ENCODE peak calls at places on chromosome 22, in five cellular contexts. N, U, Q, A and M are unnamed samples. For H3K4me1 and H3K27me3, the result is how much of the 10 kb centered on the place peaks cover.

GRCh38 chr22:36773935-36774334 is 2.0 kb downstream of the IFT27 start:
- DNase-seq in Q (no peak), U (no peak), A (no peak), N (no peak), M (no peak)

GRCh38 chr22:20386972-20387371 is 7.0 kb upstream of the ZNF74 start:
- DNase-seq in Q (no peak), U (no peak), N (no peak), A (no peak), M (no peak)

GRCh38 chr22:25030636-25031035 is 78.1 kb downstream of the KIAA1671 start:
- DNase-seq in A (no peak), Q (no peak), U (peak), N (no peak), M (no peak)

GRCh38 chr22:37330200-37331033 is 48.1 kb downstream of the CYTH4 start:
- DNase-seq in Q (peak), A (no peak), U (no peak), N (no peak), M (no peak)

GRCh38 chr22:33677536-33677935 is 242.7 kb downstream of the LARGE1 start:
- DNase-seq in N (no peak), U (no peak), Q (no peak), A (no peak), M (no peak)

GRCh38 chr22:44361391-44362126 is 48.8 kb upstream of the SHISAL1 start:
- DNase-seq in A (no peak), Q (no peak), U (peak), N (peak), M (no peak)

GRCh38 chr22:31932863-31933262 is 11.5 kb upstream of the YWHAH start:
- DNase-seq in Q (no peak), U (no peak), A (no peak), N (no peak), M (no peak)

GRCh38 chr22:48892571-48893287 is 934.9 kb downstream of the BRD1 start:
- DNase-seq in Q (peak), N (peak), A (no peak), U (no peak), M (no peak)

GRCh38 chr22:17434856-17435255 is 65.6 kb downstream of the CECR2 start:
- DNase-seq in A (no peak), N (no peak), Q (no peak), U (no peak), M (no peak)

GRCh38 chr22:29600846-29601245 is 2.6 kb upstream of the NF2 start:
- DNase-seq in U (no peak), N (no peak), Q (no peak), A (no peak), M (no peak)

GRCh38 chr22:42662114-42663021 is 13.2 kb upstream of the CYB5R3 start:
- DNase-seq in A (no peak), Q (peak), U (peak), N (peak), M (peak)

GRCh38 chr22:20080776-20081654 is 974 bp downstream of the DGCR8 start:
- DNase-seq in A (no peak), N (peak), U (no peak), Q (peak), M (no peak)

GRCh38 chr22:27224485-27225364 is 567.3 kb downstream of the MIAT start:
- DNase-seq in U (peak), N (peak), Q (no peak), A (no peak), M (no peak)

GRCh38 chr22:48906177-48906835 is 921.4 kb downstream of the BRD1 start:
- DNase-seq in Q (peak), N (no peak), A (no peak), U (no peak), M (no peak)

GRCh38 chr22:31872209-31872608 is 72.1 kb upstream of the YWHAH start:
- DNase-seq in U (no peak), Q (peak), N (no peak), A (no peak), M (no peak)

GRCh38 chr22:27218012-27218483 is 560.7 kb downstream of the MIAT start:
- DNase-seq in U (peak), Q (no peak), A (no peak), N (no peak), M (no peak)

GRCh38 chr22:26715392-26715939 is 58.1 kb downstream of the MIAT start:
- DNase-seq in A (no peak), N (no peak), Q (no peak), U (no peak), M (no peak)

GRCh38 chr22:45009881-45010531 is at the start of gene PHF21B:
- DNase-seq in A (no peak), N (peak), U (peak), Q (peak), M (no peak)

GRCh38 chr22:37169412-37169811 is 18.6 kb downstream of the C1QTNF6 start:
- DNase-seq in A (no peak), N (no peak), Q (no peak), U (no peak), M (no peak)

GRCh38 chr22:26324150-26324549 is 104.9 kb upstream of the ASPHD2 start:
- DNase-seq in Q (no peak), U (no peak), A (no peak), N (no peak), M (no peak)

GRCh38 chr22:31556627-31557203 is 60.4 kb downstream of the SFI1 start:
- DNase-seq in N (no peak), U (no peak), Q (no peak), A (no peak), M (no peak)

GRCh38 chr22:25898707-25899365 is 156.8 kb downstream of the MYO18B start:
- DNase-seq in U (no peak), A (no peak), N (no peak), Q (peak), M (no peak)

GRCh38 chr22:48718818-48719500 is 1108.7 kb downstream of the BRD1 start:
- DNase-seq in U (no peak), Q (no peak), N (no peak), A (no peak), M (no peak)

GRCh38 chr22:44994399-44995281 is 15.2 kb downstream of the PHF21B start:
- DNase-seq in Q (no peak), U (no peak), A (no peak), N (no peak), M (no peak)

GRCh38 chr22:30047364-30047738 is 32.9 kb upstream of the HORMAD2 start:
- DNase-seq in A (no peak), Q (peak), N (no peak), U (no peak), M (peak)

GRCh38 chr22:23743303-23743705 is 7.6 kb downstream of the ZNF70 start:
- DNase-seq in N (peak), Q (no peak), U (peak), A (no peak), M (no peak)

GRCh38 chr22:29071261-29072045 is 1.4 kb upstream of the KREMEN1 start:
- DNase-seq in A (no peak), Q (peak), U (peak), N (peak), M (peak)

GRCh38 chr22:27473533-27473932 is 328.0 kb downstream of the MN1 start:
- DNase-seq in A (no peak), N (no peak), Q (no peak), U (no peak), M (no peak)

GRCh38 chr22:35379146-35379993 is 1.5 kb upstream of the HMOX1 start:
- DNase-seq in N (no peak), Q (no peak), U (no peak), A (no peak), M (no peak)

GRCh38 chr22:20433191-20433590 is 4.4 kb downstream of the SCARF2 start:
- DNase-seq in A (no peak), N (peak), Q (no peak), U (no peak), M (no peak)

GRCh38 chr22:35054064-35054463 is 11.9 kb upstream of the ISX start:
- DNase-seq in A (no peak), N (no peak), Q (no peak), U (no peak), M (no peak)

GRCh38 chr22:37431366-37431765 is 4.1 kb upstream of the ELFN2 start:
- DNase-seq in U (no peak), Q (no peak), N (no peak), A (no peak), M (no peak)

GRCh38 chr22:48888466-48889208 is 939.0 kb downstream of the BRD1 start:
- DNase-seq in Q (no peak), A (no peak), N (peak), U (no peak), M (no peak)

GRCh38 chr22:36191106-36191836 is 10.3 kb downstream of the APOL4 start:
- DNase-seq in U (peak), A (peak), N (peak), Q (no peak), M (no peak)

GRCh38 chr22:27726726-27727449 is 74.7 kb downstream of the MN1 start:
- DNase-seq in N (peak), U (peak), A (no peak), Q (no peak), M (no peak)

GRCh38 chr22:28817919-28818859 is 17.8 kb upstream of the XBP1 start:
- DNase-seq in Q (no peak), A (no peak), N (no peak), U (no peak), M (no peak)

GRCh38 chr22:29633514-29634312 is 30.3 kb downstream of the NF2 start:
- DNase-seq in Q (no peak), U (no peak), N (no peak), A (no peak), M (no peak)

GRCh38 chr22:21758056-21758455 is 22.5 kb upstream of the YPEL1 start:
- DNase-seq in N (no peak), A (no peak), U (no peak), Q (no peak), M (no peak)
- H3K4me1 ChIP-seq in N (under half), A (under half), U (under half), Q (under half), M (under half)

GRCh38 chr22:46055176-46055850 is 78.4 kb upstream of the WNT7B start:
- DNase-seq in A (no peak), Q (no peak), N (peak), U (peak), M (no peak)
- H3K27me3 ChIP-seq in A (under half), Q (under half), N (under half), U (under half), M (under half)

DNA sequence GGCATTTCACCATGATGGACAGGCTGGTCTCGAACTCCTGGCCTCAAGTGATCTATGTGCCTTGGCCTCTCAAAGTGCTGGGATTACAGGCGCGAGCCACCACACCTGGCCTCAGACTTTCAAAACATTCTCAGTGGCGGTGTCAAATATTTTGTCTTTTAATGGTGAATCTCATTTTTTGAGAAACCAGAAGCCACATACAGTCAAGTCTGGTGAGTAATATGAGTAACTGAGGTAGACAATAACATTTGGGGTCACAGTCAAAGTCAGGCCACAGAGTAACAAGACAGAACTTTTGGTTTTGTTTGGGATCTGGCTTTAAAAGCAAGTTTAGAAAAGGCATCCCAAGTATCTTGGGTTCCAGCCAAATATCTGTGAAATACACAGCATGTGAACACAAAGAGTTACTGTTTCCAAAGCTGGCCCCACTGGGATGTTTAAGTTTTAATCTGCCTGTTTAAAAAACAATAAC is 5.6 kb upstream of the TMA7B start:
- DNase-seq in N (no peak), U (no peak), A (no peak), Q (no peak), M (no peak)
- H3K27ac ChIP-seq in N (no peak), U (no peak), A (no peak), Q (no peak), M (no peak)

DNA sequence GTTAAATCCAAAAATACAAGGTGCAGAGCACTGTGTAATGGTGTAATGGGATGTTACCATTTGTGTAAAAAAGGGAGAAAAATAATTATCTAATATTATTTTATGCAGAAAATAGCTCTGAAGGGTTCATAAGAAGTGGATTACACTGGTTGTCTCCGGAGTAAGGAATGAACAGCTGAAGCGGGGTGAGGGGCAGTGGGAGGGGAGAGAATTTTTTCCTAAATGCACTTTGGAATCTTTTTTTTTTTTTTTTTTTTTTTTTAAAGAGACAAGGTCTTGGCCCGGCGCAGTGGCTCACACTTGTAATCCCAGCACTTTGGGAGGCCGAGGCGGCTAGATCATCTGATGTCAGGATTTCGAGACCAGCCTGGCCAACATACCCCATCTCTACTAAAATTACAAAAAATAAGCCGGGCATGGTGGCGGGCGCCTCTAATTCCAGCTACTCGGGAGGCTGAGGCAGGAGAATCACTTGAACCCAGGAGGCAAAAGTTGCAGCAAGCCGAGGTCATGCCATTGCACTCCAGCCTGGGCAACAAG is 6.8 kb upstream of the POLR3H start:
- DNase-seq in U (no peak), N (no peak), Q (no peak), A (no peak), M (no peak)
- H3K4me1 ChIP-seq in U (under half), N (under half), Q (under half), A (under half), M (under half)